ENCODE peak calls at places on chromosomes 16 and 17, in four cellular contexts. One of them, this sample, is unnamed.

GRCh38 chr17:31235110-31235509 is 61.9 kb downstream of the OMG start:
- DNase-seq in HepG2: no peak
- DNase-seq in GM12878: no peak
- DNase-seq in H1: no peak
- DNase-seq in this sample: no peak

GRCh38 chr17:76506408-76507328 is 5.4 kb upstream of the RHBDF2 start:
- DNase-seq in HepG2: peak; percentile 69
- DNase-seq in GM12878: peak; percentile 40
- DNase-seq in H1: peak; percentile 99
- DNase-seq in this sample: peak; percentile 95

GRCh38 chr17:64209356-64209941 is 53.6 kb downstream of the TEX2 start:
- DNase-seq in HepG2: no peak
- DNase-seq in GM12878: no peak
- DNase-seq in H1: no peak
- DNase-seq in this sample: no peak

GRCh38 chr16:81179219-81179618 is 59.3 kb upstream of the BCO1 start:
- DNase-seq in HepG2: no peak
- DNase-seq in GM12878: no peak
- DNase-seq in H1: no peak
- DNase-seq in this sample: no peak

GRCh38 chr17:18040287-18040858 is 1.2 kb downstream of the GID4 start:
- DNase-seq in HepG2: no peak
- DNase-seq in GM12878: no peak
- DNase-seq in H1: peak; percentile 50
- DNase-seq in this sample: no peak

GRCh38 chr16:84618428-84619102 is 687 bp upstream of the COTL1 start:
- DNase-seq in HepG2: peak; percentile 65
- DNase-seq in GM12878: no peak
- DNase-seq in H1: peak; percentile 80
- DNase-seq in this sample: peak; percentile 63

GRCh38 chr17:27938864-27939263 is 45.7 kb upstream of the LYRM9 start:
- DNase-seq in HepG2: no peak
- DNase-seq in GM12878: no peak
- DNase-seq in H1: no peak
- DNase-seq in this sample: no peak

GRCh38 chr17:78127888-78128615 is 503 bp downstream of the TMC6 start:
- DNase-seq in HepG2: peak; percentile 45
- DNase-seq in GM12878: no peak
- DNase-seq in H1: no peak
- DNase-seq in this sample: peak; percentile 84

GRCh38 chr16:70696952-70697600 is 11.2 kb upstream of the MTSS2 start:
- DNase-seq in HepG2: no peak
- DNase-seq in GM12878: no peak
- DNase-seq in H1: no peak
- DNase-seq in this sample: no peak

GRCh38 chr17:20992416-20992815 is 50.4 kb downstream of the USP22 start:
- DNase-seq in HepG2: no peak
- DNase-seq in GM12878: no peak
- DNase-seq in H1: no peak
- DNase-seq in this sample: no peak

GRCh38 chr17:7838291-7839075 is 4.5 kb downstream of the KDM6B start:
- DNase-seq in HepG2: peak; percentile 41
- DNase-seq in GM12878: no peak
- DNase-seq in H1: no peak
- DNase-seq in this sample: peak; percentile 71

DNA sequence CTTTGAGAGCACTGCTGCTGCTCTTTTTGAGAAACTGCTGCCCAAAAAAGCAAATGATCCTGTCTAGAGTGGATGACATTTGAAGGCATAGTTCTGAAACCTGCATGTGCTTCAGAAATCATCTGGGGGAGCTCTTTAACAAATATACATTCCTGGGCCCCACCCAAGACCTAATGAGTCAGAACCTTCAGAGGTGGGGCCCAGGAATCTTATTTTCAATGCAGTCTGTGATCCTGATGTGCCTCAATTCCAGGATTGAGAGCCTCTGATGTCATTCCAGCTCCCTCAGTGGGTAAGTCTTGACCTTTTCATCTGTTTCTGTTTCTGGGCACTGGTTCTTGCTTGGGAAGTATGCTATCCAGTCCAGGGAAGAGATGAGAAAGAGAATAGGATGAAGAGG is 42.3 kb downstream of the HNF1B start:
- DNase-seq in HepG2: no peak
- DNase-seq in GM12878: no peak
- DNase-seq in H1: no peak
- DNase-seq in this sample: no peak
- TF ChIP-seq TCF12 in HepG2: no peak
- TF ChIP-seq TCF12 in GM12878: no peak
- TF ChIP-seq TCF12 in H1: no peak
- TF ChIP-seq TCF12 in this sample: no peak

GRCh38 chr17:55421179-55421934 is at the start of gene MMD:
- DNase-seq in HepG2: no peak
- DNase-seq in GM12878: no peak
- DNase-seq in H1: peak; percentile 83
- DNase-seq in this sample: peak; percentile 86
- TF ChIP-seq TCF12 in HepG2: no peak
- TF ChIP-seq TCF12 in GM12878: no peak
- TF ChIP-seq TCF12 in H1: no peak
- TF ChIP-seq TCF12 in this sample: no peak

GRCh38 chr17:6326483-6326882 is 108.4 kb downstream of the AIPL1 start:
- DNase-seq in HepG2: no peak
- DNase-seq in GM12878: no peak
- DNase-seq in H1: no peak
- DNase-seq in this sample: no peak

GRCh38 chr17:6325741-6326140 is 109.2 kb downstream of the AIPL1 start:
- DNase-seq in HepG2: no peak
- DNase-seq in GM12878: no peak
- DNase-seq in H1: no peak
- DNase-seq in this sample: no peak

GRCh38 chr17:6328279-6328678 is 106.6 kb downstream of the AIPL1 start:
- DNase-seq in HepG2: no peak
- DNase-seq in GM12878: no peak
- DNase-seq in H1: no peak
- DNase-seq in this sample: no peak

GRCh38 chr17:6327007-6327406 is 107.9 kb downstream of the AIPL1 start:
- DNase-seq in HepG2: no peak
- DNase-seq in GM12878: no peak
- DNase-seq in H1: peak; percentile 63
- DNase-seq in this sample: no peak

GRCh38 chr17:6323626-6324356 is 111.1 kb downstream of the AIPL1 start:
- DNase-seq in HepG2: no peak
- DNase-seq in GM12878: no peak
- DNase-seq in H1: no peak
- DNase-seq in this sample: peak; percentile 14
- TF ChIP-seq TCF12 in HepG2: no peak
- TF ChIP-seq TCF12 in GM12878: no peak
- TF ChIP-seq TCF12 in H1: no peak
- TF ChIP-seq TCF12 in this sample: no peak

DNA sequence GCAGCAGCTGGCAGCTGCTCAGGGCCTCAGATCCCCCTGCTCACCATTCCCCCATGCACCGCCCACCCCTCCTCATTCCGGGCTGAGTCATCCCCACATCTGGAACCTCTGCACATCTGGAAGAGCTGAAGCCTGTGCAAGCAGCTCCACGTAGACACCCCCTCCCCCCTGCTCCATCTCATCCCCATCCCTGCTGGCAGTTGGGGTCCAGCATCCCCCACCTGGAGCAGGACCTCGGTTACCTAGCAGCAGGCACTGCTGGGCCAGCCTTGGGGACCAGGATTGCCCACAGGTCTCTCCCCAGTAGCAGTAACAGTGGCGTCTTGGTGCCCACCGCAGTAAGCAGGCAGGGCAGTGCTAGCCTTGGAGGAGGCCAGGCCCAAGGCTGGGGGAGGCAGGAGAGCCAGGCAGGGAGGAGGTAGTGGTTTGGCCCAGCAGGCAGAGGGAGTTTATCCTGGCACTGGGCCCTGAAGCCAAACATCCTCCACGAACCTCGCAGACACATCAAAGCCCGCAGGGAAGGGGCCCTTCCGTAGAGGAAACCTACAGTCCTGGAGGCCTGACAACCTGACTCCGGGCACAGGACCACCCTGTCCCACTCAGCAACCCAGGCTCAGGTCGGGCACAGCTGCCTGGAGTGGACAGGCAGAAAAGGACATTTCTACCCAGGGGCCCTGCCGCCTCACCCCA is 7.7 kb upstream of the TMEM92 start:
- DNase-seq in HepG2: peak; percentile 53
- DNase-seq in GM12878: no peak
- DNase-seq in H1: peak; percentile 43
- DNase-seq in this sample: peak; percentile 82
- TF ChIP-seq TCF12 in HepG2: no peak
- TF ChIP-seq TCF12 in GM12878: no peak
- TF ChIP-seq TCF12 in H1: no peak
- TF ChIP-seq TCF12 in this sample: peak; percentile 80

DNA sequence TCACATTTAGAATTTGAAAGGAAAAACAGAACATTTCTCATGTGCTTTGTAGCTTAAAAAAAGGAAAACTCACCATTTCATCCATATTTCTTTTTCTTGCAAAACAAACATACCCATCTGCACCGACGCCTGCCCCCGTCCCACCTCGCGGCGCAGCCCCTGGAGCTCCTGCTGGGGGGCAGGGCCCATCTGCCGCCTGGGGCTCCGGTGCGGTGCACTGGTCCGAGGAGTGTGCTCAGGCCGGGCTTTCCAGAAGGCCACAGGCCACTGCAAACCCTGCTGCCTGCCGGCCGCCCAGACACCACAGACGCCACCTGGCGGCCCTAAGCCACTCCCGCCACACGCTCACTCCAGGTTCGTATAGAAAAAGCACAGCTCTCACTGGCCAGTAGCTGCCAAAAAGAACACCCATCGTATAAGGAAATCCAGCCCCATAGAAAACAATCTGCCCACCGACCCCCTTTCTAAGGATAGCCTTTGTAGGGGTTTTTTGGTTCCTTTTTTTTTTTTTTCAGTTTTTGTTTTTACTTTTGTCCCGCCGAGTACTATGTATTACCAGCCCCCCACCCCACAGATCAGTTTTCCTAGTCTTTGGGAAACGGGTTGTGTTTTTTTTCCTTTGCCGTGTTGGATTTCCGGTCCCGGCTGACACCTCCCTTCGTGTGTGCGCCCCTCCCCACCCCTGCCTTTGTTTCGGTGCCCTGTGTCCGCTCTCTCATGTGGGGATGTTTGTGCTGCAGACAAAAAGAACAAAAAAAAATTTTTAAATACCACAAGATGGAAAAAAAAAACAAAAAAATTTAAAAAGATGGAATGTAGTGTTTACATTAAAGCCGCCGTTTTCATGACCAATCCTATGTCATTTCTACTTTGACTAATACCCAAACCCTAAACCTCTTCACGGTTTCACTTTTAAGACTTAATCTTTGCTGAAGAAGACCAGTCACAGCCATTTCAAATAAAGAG is 68.8 kb downstream of the AMFR start:
- DNase-seq in HepG2: peak; percentile 84
- DNase-seq in GM12878: peak; percentile 46
- DNase-seq in H1: peak; percentile 82
- DNase-seq in this sample: peak; percentile 93
- TF ChIP-seq TCF12 in HepG2: no peak
- TF ChIP-seq TCF12 in GM12878: peak; percentile 85
- TF ChIP-seq TCF12 in H1: no peak
- TF ChIP-seq TCF12 in this sample: no peak

GRCh38 chr17:73955616-73956015 is 247.9 kb upstream of the RPL38 start:
- DNase-seq in HepG2: no peak
- DNase-seq in GM12878: no peak
- DNase-seq in H1: no peak
- DNase-seq in this sample: no peak
- TF ChIP-seq TCF12 in HepG2: no peak
- TF ChIP-seq TCF12 in GM12878: no peak
- TF ChIP-seq TCF12 in H1: no peak
- TF ChIP-seq TCF12 in this sample: no peak

DNA sequence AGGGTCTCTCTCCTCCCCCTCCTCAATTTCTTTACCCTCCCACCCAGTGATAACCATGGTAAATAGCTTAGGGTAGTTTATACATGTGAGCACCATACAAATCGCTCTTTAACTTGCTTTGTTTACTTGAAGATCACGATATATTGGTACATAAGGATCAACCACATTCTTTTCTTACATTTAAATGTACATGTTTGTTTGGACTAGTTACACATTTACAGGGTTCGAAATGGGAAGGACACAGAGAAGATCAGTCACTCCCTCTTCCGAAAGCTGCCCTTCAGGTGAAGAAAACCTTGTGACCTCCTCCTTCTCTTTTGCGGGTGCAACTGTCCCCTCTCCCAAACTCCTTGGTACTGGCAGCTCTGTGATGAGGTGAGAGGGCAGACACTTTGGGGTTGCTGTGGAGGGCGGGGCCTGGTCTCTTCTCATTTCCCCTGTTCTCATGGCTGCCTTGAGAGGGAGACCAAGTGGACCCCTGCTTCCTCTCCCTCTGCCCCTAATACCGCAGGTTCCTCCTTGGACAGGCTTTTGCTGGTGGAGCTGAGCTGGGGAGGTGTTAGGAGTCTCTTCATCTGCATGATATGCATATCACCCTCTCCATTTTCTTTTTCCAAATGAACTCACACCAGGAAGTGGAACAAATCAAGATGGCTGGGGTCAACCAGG is 4.7 kb upstream of the PIK3R6 start:
- DNase-seq in HepG2: peak; percentile 53
- DNase-seq in GM12878: no peak
- DNase-seq in H1: no peak
- DNase-seq in this sample: no peak
- TF ChIP-seq TCF12 in HepG2: no peak
- TF ChIP-seq TCF12 in GM12878: no peak
- TF ChIP-seq TCF12 in H1: no peak
- TF ChIP-seq TCF12 in this sample: no peak

This sample was measured in SK-N-SH.